ENCODE peak calls at places on chromosome 20, in seven cellular contexts. I is spleen, S is choroid plexus epithelial cell, H is B cell, W is left ventricle myocardium inferior, C is fibroblast of mammary gland, K is IMR-90. E is an unnamed sample.

GRCh38 chr20:10478205-10478604 is 43.1 kb downstream of the SLX4IP start:
- DNase-seq in I (no peak), S (no peak), H (no peak), W (no peak), C (no peak), K (no peak), E (peak)

GRCh38 chr20:39676236-39676635 is 714.1 kb downstream of the DHX35 start:
- DNase-seq in I (no peak), S (no peak), H (no peak), W (no peak), C (no peak), K (no peak), E (no peak)

GRCh38 chr20:40443731-40444130 is 245.3 kb downstream of the MAFB start:
- DNase-seq in I (no peak), S (no peak), H (no peak), W (no peak), C (no peak), K (no peak), E (no peak)

GRCh38 chr20:38337561-38338140 is 8.6 kb upstream of the LBP start:
- DNase-seq in I (no peak), S (no peak), H (no peak), W (no peak), C (peak), K (no peak), E (no peak)

GRCh38 chr20:35238170-35238569 is 11.7 kb downstream of the MMP24 start:
- DNase-seq in I (no peak), S (no peak), H (no peak), W (no peak), C (no peak), K (no peak), E (no peak)

GRCh38 chr20:39310363-39311037 is 348.4 kb downstream of the DHX35 start:
- DNase-seq in I (no peak), S (no peak), H (no peak), W (no peak), C (no peak), K (no peak), E (no peak)

GRCh38 chr20:57738484-57738883 is 28.7 kb upstream of the PMEPA1 start:
- DNase-seq in I (no peak), S (no peak), H (no peak), W (no peak), C (peak), K (no peak), E (no peak)

GRCh38 chr20:45358282-45359068 is 4.5 kb upstream of the SYS1 start:
- DNase-seq in I (no peak), S (peak), H (no peak), W (peak), C (peak), K (peak), E (no peak)

GRCh38 chr20:50186151-50186885 is 4.3 kb upstream of the CEBPB start:
- DNase-seq in I (peak), S (peak), H (peak), W (peak), C (peak), K (peak), E (peak)

GRCh38 chr20:48208176-48208575 is 422.9 kb upstream of the SULF2 start:
- DNase-seq in I (no peak), S (no peak), H (no peak), W (no peak), C (no peak), K (no peak), E (no peak)

GRCh38 chr20:48563191-48563884 is 264.5 kb downstream of the PREX1 start:
- DNase-seq in I (no peak), S (no peak), H (no peak), W (no peak), C (no peak), K (no peak), E (no peak)

GRCh38 chr20:56465997-56466396 is 2.4 kb upstream of the RTF2 start:
- DNase-seq in I (no peak), S (no peak), H (peak), W (no peak), C (no peak), K (no peak), E (peak)

GRCh38 chr20:9699181-9699580 is 139.7 kb downstream of the PAK5 start:
- DNase-seq in I (no peak), S (peak), H (no peak), W (no peak), C (no peak), K (peak), E (no peak)

GRCh38 chr20:7031222-7031621 is 263.7 kb downstream of the BMP2 start:
- DNase-seq in I (no peak), S (peak), H (no peak), W (no peak), C (no peak), K (no peak), E (no peak)

GRCh38 chr20:38617830-38618196 is 16.2 kb downstream of the ARHGAP40 start:
- DNase-seq in I (no peak), S (no peak), H (no peak), W (no peak), C (no peak), K (no peak), E (no peak)

GRCh38 chr20:36624068-36624813 is 18.7 kb downstream of the RAB5IF start:
- DNase-seq in I (no peak), S (peak), H (no peak), W (no peak), C (no peak), K (no peak), E (no peak)

GRCh38 chr20:48760403-48760889 is 67.4 kb downstream of the PREX1 start:
- DNase-seq in I (peak), S (peak), H (peak), W (no peak), C (peak), K (peak), E (peak)

GRCh38 chr20:46695888-46696287 is 6.6 kb upstream of the TP53RK start:
- DNase-seq in I (no peak), S (peak), H (no peak), W (no peak), C (no peak), K (peak), E (no peak)

GRCh38 chr20:44028868-44029847 is 114.5 kb downstream of the TOX2 start:
- DNase-seq in I (peak), S (no peak), H (peak), W (no peak), C (no peak), K (no peak), E (peak)

GRCh38 chr20:52974155-52974554 is 2.0 kb downstream of the TSHZ2 start:
- DNase-seq in I (no peak), S (no peak), H (no peak), W (no peak), C (peak), K (no peak), E (no peak)

GRCh38 chr20:60331688-60332300 is 373.6 kb downstream of the CDH26 start:
- DNase-seq in I (no peak), S (no peak), H (no peak), W (no peak), C (no peak), K (no peak), E (no peak)

GRCh38 chr20:43911066-43911465 is 3.6 kb upstream of the TOX2 start:
- DNase-seq in I (no peak), S (peak), H (no peak), W (no peak), C (peak), K (peak), E (no peak)

GRCh38 chr20:50295762-50296449 is 105.3 kb downstream of the CEBPB start:
- DNase-seq in I (peak), S (no peak), H (no peak), W (no peak), C (no peak), K (no peak), E (no peak)

GRCh38 chr20:600141-600540 is 10.0 kb downstream of the TCF15 start:
- DNase-seq in I (no peak), S (no peak), H (no peak), W (no peak), C (no peak), K (no peak), E (no peak)

GRCh38 chr20:602357-602970 is 7.6 kb downstream of the TCF15 start:
- DNase-seq in I (no peak), S (no peak), H (no peak), W (peak), C (no peak), K (no peak), E (no peak)

GRCh38 chr20:600736-601135 is 9.4 kb downstream of the TCF15 start:
- DNase-seq in I (no peak), S (no peak), H (no peak), W (no peak), C (no peak), K (no peak), E (no peak)

GRCh38 chr20:605237-605636 is 4.9 kb downstream of the TCF15 start:
- DNase-seq in I (no peak), S (no peak), H (no peak), W (no peak), C (no peak), K (no peak), E (no peak)

DNA sequence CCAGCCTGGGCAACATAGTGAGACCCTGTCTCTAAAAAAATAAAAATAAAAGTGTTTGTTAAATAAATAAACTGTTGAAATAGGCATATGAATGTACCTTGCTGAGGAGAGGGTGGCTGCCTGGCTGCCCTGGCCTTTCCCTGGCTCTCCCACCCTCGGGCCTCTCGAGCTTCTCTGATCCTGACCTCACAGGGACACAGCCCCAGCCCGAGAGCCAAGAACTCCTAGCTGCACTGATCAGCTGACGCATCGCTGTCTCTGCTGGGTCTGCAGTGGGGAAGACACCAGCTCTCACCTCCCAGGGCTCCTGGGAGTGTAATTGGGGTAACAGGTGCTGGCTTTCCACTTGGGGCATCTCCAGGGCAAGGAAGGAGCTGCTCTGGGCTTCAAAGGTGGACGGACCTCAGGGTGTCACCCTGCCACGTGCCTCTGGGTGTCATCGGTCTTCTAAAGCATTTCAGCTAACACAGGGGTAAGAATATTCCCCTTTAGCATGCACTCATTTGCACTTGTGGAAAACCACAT is 6.9 kb downstream of the TCF15 start:
- DNase-seq in I (no peak), S (no peak), H (no peak), W (peak), C (no peak), K (no peak), E (no peak)
- TF ChIP-seq CTCF in I (no peak), S (no peak), H (no peak), W (no peak), C (no peak), K (no peak), E (no peak)

GRCh38 chr20:15482525-15482924 is 1090.7 kb downstream of the KIF16B start:
- DNase-seq in I (no peak), S (no peak), H (no peak), W (no peak), C (no peak), K (no peak), E (no peak)

GRCh38 chr20:15491564-15491963 is 1081.7 kb downstream of the KIF16B start:
- DNase-seq in I (no peak), S (no peak), H (no peak), W (no peak), C (no peak), K (no peak), E (no peak)

GRCh38 chr20:15487030-15487429 is 1086.2 kb downstream of the KIF16B start:
- DNase-seq in I (no peak), S (peak), H (no peak), W (no peak), C (no peak), K (no peak), E (no peak)

DNA sequence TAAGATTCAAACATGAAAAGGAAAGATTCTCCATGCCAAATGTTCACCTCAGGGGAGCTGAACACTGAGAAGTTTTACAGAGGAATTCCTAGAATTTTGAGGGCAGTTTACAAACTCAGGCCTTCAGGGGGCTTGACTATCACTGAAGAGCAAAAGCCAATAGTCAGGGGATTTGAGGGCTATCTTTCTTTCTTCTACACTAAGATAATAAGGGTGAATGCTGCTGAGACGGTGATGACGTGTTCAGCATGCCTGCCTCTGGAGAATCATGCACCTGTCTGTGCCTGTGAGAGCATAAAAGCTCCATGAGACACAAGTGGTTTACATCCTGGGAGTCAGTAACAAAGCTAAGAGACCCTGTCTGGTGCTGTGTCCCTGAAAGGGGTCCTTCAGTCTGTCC is 1085.6 kb downstream of the KIF16B start:
- DNase-seq in I (no peak), S (no peak), H (no peak), W (no peak), C (no peak), K (no peak), E (no peak)
- TF ChIP-seq CTCF in I (no peak), S (no peak), H (no peak), W (no peak), C (no peak), K (no peak), E (no peak)

DNA sequence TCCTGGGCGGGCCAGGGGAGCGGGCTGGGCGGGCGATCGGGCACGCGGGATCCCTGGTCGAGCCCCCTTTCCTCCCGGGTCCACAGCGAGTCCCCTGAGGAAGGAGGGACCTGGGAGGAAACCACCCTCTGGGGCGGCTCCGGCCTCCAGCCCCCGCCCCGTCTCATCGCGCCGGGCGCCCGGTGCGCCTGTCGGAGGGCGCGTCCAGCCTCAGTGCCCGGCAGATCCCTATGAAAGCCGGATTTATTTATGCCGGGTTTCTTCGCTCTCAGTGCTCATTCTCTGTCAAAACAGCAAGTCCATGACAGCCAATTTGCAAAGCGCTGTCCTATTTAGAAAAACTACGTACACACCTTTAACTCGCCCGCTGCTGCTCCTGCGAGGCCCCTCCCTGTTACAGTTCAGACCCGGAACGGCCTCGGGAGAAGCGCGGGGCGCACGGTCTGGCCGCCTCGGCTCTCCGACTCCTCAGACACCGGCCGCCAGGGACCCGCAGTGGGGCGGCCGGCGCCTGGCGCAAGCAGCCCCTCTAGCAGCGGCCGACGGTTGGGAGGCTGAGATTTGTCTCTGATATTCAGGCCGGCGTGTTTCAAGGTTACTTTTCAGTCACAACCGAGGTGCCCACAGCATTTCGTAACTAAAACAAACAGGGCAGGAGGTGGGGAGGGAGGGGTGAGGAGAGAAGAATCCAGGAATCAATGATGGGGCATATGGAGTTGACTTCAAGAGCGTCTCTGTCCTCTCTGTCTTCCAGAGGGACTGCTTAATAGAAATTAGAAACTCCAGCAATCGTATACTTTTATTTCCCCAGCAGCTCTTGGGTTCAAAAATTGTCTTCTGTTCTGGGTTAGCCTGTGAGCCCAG is 782 bp upstream of the FOXA2 start:
- DNase-seq in I (no peak), S (no peak), H (no peak), W (no peak), C (no peak), K (no peak), E (no peak)
- TF ChIP-seq CTCF in I (no peak), S (no peak), H (no peak), W (no peak), C (no peak), K (no peak), E (no peak)

GRCh38 chr20:33710681-33711445 is 9.2 kb downstream of the PXMP4 start:
- DNase-seq in I (no peak), S (no peak), H (no peak), W (no peak), C (no peak), K (no peak), E (no peak)

GRCh38 chr20:33709905-33710541 is 10.1 kb downstream of the PXMP4 start:
- DNase-seq in I (no peak), S (no peak), H (no peak), W (no peak), C (no peak), K (no peak), E (no peak)

GRCh38 chr20:33713865-33714367 is 6.2 kb downstream of the PXMP4 start:
- DNase-seq in I (no peak), S (no peak), H (no peak), W (no peak), C (no peak), K (no peak), E (no peak)

GRCh38 chr20:33709398-33709797 is 10.7 kb downstream of the PXMP4 start:
- DNase-seq in I (no peak), S (no peak), H (no peak), W (no peak), C (peak), K (no peak), E (no peak)

DNA sequence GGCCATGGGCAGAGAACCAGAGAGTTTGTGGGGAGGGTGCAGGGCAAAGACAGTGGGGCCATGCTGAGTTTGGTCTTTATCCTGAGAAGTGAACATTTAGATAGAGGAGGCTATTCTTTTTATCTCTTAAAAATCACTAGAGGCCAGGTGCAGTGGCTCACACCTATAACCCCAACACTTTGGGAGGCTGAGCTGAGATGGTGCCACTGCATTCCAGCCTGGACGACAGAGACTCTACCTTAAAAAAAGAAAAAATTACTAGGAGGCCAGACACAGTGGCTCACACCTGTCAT is 8.7 kb downstream of the PXMP4 start:
- DNase-seq in I (no peak), S (no peak), H (no peak), W (no peak), C (no peak), K (no peak), E (no peak)
- TF ChIP-seq CTCF in I (no peak), S (no peak), H (no peak), W (no peak), C (no peak), K (no peak), E (no peak)

GRCh38 chr20:22438346-22438745 is 146.0 kb downstream of the FOXA2 start:
- DNase-seq in I (no peak), S (no peak), H (no peak), W (no peak), C (no peak), K (no peak), E (no peak)

GRCh38 chr20:22442318-22442717 is 142.1 kb downstream of the FOXA2 start:
- DNase-seq in I (no peak), S (no peak), H (no peak), W (no peak), C (no peak), K (no peak), E (no peak)

GRCh38 chr20:22437354-22437753 is 147.0 kb downstream of the FOXA2 start:
- DNase-seq in I (no peak), S (no peak), H (no peak), W (no peak), C (no peak), K (no peak), E (no peak)

DNA sequence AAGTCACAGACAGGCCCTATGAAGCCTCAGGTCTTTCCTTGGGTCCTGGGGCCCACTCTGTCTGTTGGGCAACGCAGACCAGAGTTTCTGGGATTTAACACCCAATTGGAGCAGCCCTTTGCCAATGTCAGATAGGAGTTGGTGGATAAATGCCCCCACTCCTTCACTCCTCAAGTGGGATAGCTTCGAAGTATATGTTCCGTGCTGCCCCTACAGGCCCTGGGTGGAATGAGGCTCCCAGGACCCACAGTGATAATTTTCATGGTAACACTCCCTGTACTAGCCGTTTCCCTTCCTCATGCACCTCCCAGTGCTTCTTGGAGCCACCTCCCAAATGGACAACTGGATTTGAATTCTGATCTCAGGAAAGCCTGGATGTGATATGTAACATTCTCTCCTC is 145.4 kb downstream of the FOXA2 start:
- DNase-seq in I (no peak), S (no peak), H (no peak), W (no peak), C (no peak), K (no peak), E (no peak)
- TF ChIP-seq CTCF in I (no peak), S (peak), H (no peak), W (no peak), C (peak), K (no peak), E (no peak)

DNA sequence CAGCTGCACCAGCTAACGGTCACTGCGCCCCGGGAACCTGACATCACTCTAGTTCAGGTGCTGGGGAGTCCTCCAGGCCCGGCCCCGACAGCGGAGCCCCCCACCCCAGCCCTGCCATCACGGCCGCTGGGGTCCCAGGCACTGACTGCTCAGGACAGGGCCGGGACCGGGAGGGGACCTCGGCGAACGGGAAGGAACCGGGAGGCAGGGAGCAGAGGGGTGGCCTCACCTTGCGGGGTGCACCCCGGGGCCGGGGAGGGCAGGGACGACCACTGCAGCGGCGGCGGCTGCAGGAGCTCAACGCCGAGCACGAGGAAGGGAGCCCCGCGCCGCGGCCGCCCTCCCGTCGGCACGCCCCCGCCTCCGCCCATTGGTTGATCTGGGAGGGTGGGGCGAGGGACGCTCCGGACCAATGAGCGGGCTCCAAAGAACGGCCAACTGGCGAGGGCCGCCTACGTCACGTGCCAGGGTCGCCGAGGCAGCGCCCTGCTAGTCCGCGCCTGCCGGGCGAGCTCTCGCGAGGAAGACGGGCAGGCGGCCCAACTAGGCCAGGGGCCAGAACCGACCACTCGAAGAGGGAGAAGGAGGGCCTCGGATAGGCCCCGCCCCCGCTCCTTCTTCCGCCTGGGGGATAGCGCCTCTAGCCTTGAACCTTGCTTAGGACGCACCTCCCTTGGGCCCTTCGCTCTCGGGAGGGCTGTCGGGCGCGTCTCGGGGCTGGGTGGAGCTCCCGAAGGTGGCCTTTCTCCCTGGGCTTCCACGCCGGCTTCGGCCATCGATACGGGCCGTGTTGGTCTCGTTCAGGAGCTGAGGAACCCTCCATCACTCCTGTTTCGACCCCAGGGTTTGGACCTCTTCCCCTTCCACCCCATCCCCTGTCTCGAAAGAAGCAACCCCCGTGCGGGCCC is at the start of gene ADISSP:
- DNase-seq in I (peak), S (peak), H (peak), W (peak), C (peak), K (peak), E (peak)
- TF ChIP-seq CTCF in I (no peak), S (peak), H (no peak), W (no peak), C (no peak), K (peak), E (no peak)

E was measured in GM20000.